ENCODE peak calls at places on chromosomes 4 and X, in five cellular contexts. G is putamen, O is choroid plexus epithelial cell, E is M059J, A is mucosa of gallbladder. M is an unnamed sample.

GRCh38 chr4:186144180-186144579 is 39.7 kb downstream of the FAM149A start:
- DNase-seq in O (peak), E (no peak), A (peak), G (peak), M (peak)

GRCh38 chr4:39442910-39443480 is 15.7 kb downstream of the RPL9 start:
- DNase-seq in E (no peak), O (no peak), A (no peak), G (no peak), M (no peak)

GRCh38 chr4:172962564-172963353 is 205.9 kb upstream of the GALNT7 start:
- DNase-seq in O (peak), A (peak), E (peak), G (no peak), M (peak)

GRCh38 chr4:146327859-146328258 is 113.5 kb downstream of the REELD1 start:
- DNase-seq in E (no peak), G (no peak), A (no peak), O (no peak), M (no peak)

GRCh38 chr4:146585761-146586333 is 52.8 kb upstream of the POU4F2 start:
- DNase-seq in E (peak), O (peak), G (no peak), A (no peak), M (peak)

GRCh38 chrX:137858106-137858505 is 292.2 kb downstream of the ZIC3 start:
- DNase-seq in A (no peak), G (no peak), E (no peak), O (no peak), M (no peak)

GRCh38 chr4:4439782-4440181 is 52.9 kb downstream of the NSG1 start:
- DNase-seq in E (peak), O (no peak), A (no peak), G (no peak), M (no peak)

GRCh38 chr4:90602728-90603127 is 475.5 kb downstream of the CCSER1 start:
- DNase-seq in G (no peak), A (no peak), O (no peak), E (no peak), M (no peak)

GRCh38 chrX:51456814-51457213 is 39.6 kb downstream of the NUDT11 start:
- DNase-seq in A (no peak), O (peak), G (no peak), E (peak), M (no peak)

GRCh38 chrX:7158468-7158990 is 10.6 kb upstream of the PUDP start:
- DNase-seq in G (no peak), E (peak), O (peak), A (no peak), M (no peak)

GRCh38 chr4:173169178-173169427 is 492 bp downstream of the GALNT7 start:
- DNase-seq in G (no peak), A (no peak), O (no peak), E (no peak), M (no peak)

GRCh38 chr4:87180767-87181166 is 39.7 kb downstream of the KLHL8 start:
- DNase-seq in A (no peak), O (peak), E (no peak), G (no peak), M (no peak)

GRCh38 chr4:8414377-8414776 is 26.1 kb downstream of the ACOX3 start:
- DNase-seq in O (no peak), E (peak), A (no peak), G (no peak), M (no peak)

GRCh38 chr4:83923341-83923740 is 387.4 kb downstream of the GPAT3 start:
- DNase-seq in E (no peak), A (no peak), G (no peak), O (no peak), M (no peak)

GRCh38 chrX:153662266-153662665 is 11.3 kb downstream of the PNCK start:
- DNase-seq in G (no peak), A (peak), E (no peak), O (peak), M (no peak)

GRCh38 chr4:67810011-67810410 is 55.8 kb upstream of the GNRHR start:
- DNase-seq in A (no peak), O (no peak), G (no peak), E (no peak), M (no peak)

GRCh38 chr4:89619230-89619962 is 217.6 kb downstream of the SNCA start:
- DNase-seq in E (no peak), A (no peak), O (peak), G (no peak), M (no peak)

GRCh38 chr4:81724925-81725329 is 253.2 kb upstream of the RASGEF1B start:
- DNase-seq in E (no peak), G (peak), A (peak), O (peak), M (no peak)

GRCh38 chr4:141124224-141124623 is 9.0 kb downstream of the RNF150 start:
- DNase-seq in E (peak), G (no peak), O (no peak), A (no peak), M (peak)